ENCODE peak calls at places on chromosomes 1 and 21, in nine cellular contexts. One of them, this sample, is unnamed.

GRCh38 chr1:146012703-146013565 is 8.6 kb downstream of the HJV start:
- DNase-seq in B cell: peak
- DNase-seq in stimulated activated CD4-positive, alpha-beta T cell treated with anti-CD3 and anti-CD28 coated beads, TNF-alpha, amount 100 ng/mL, for 24 hours: peak
- DNase-seq in EH: peak
- DNase-seq in effector memory CD4-positive, alpha-beta T cell: peak
- DNase-seq in CMK: no peak
- DNase-seq in AG08395: peak
- DNase-seq in glomerular endothelial cell: peak
- DNase-seq in cardiac fibroblast: peak
- DNase-seq in this sample: peak

GRCh38 chr1:29698626-29699025 is 462.3 kb downstream of the PTPRU start:
- DNase-seq in glomerular endothelial cell: no peak
- DNase-seq in EH: no peak
- DNase-seq in stimulated activated CD4-positive, alpha-beta T cell treated with anti-CD3 and anti-CD28 coated beads, TNF-alpha, amount 100 ng/mL, for 24 hours: no peak
- DNase-seq in AG08395: no peak
- DNase-seq in cardiac fibroblast: no peak
- DNase-seq in effector memory CD4-positive, alpha-beta T cell: no peak
- DNase-seq in B cell: no peak
- DNase-seq in CMK: no peak
- DNase-seq in this sample: no peak

GRCh38 chr1:244651956-244652698 is 799 bp upstream of the DESI2 start:
- DNase-seq in EH: no peak
- DNase-seq in cardiac fibroblast: peak
- DNase-seq in AG08395: no peak
- DNase-seq in B cell: no peak
- DNase-seq in stimulated activated CD4-positive, alpha-beta T cell treated with anti-CD3 and anti-CD28 coated beads, TNF-alpha, amount 100 ng/mL, for 24 hours: no peak
- DNase-seq in CMK: no peak
- DNase-seq in effector memory CD4-positive, alpha-beta T cell: no peak
- DNase-seq in glomerular endothelial cell: no peak
- DNase-seq in this sample: no peak

GRCh38 chr1:174769961-174770549 is 229.7 kb upstream of the CACYBP start:
- DNase-seq in CMK: no peak
- DNase-seq in AG08395: peak
- DNase-seq in cardiac fibroblast: peak
- DNase-seq in B cell: peak
- DNase-seq in EH: peak
- DNase-seq in effector memory CD4-positive, alpha-beta T cell: no peak
- DNase-seq in glomerular endothelial cell: peak
- DNase-seq in stimulated activated CD4-positive, alpha-beta T cell treated with anti-CD3 and anti-CD28 coated beads, TNF-alpha, amount 100 ng/mL, for 24 hours: no peak
- DNase-seq in this sample: peak

GRCh38 chr1:43861985-43862735 is 71.4 kb upstream of the ARTN start:
- DNase-seq in glomerular endothelial cell: no peak
- DNase-seq in cardiac fibroblast: no peak
- DNase-seq in AG08395: no peak
- DNase-seq in B cell: no peak
- DNase-seq in stimulated activated CD4-positive, alpha-beta T cell treated with anti-CD3 and anti-CD28 coated beads, TNF-alpha, amount 100 ng/mL, for 24 hours: no peak
- DNase-seq in CMK: no peak
- DNase-seq in effector memory CD4-positive, alpha-beta T cell: no peak
- DNase-seq in EH: no peak
- DNase-seq in this sample: no peak

GRCh38 chr1:45172015-45172414 is 34.4 kb downstream of the ZSWIM5 start:
- DNase-seq in B cell: no peak
- DNase-seq in cardiac fibroblast: peak
- DNase-seq in CMK: no peak
- DNase-seq in effector memory CD4-positive, alpha-beta T cell: no peak
- DNase-seq in glomerular endothelial cell: no peak
- DNase-seq in stimulated activated CD4-positive, alpha-beta T cell treated with anti-CD3 and anti-CD28 coated beads, TNF-alpha, amount 100 ng/mL, for 24 hours: no peak
- DNase-seq in AG08395: no peak
- DNase-seq in EH: no peak
- DNase-seq in this sample: no peak

GRCh38 chr1:117093870-117094621 is 27.5 kb downstream of the TRIM45 start:
- DNase-seq in EH: peak
- DNase-seq in AG08395: peak
- DNase-seq in stimulated activated CD4-positive, alpha-beta T cell treated with anti-CD3 and anti-CD28 coated beads, TNF-alpha, amount 100 ng/mL, for 24 hours: no peak
- DNase-seq in glomerular endothelial cell: peak
- DNase-seq in B cell: no peak
- DNase-seq in effector memory CD4-positive, alpha-beta T cell: peak
- DNase-seq in cardiac fibroblast: peak
- DNase-seq in CMK: no peak
- DNase-seq in this sample: peak

GRCh38 chr1:64691631-64692030 is 53.2 kb upstream of the RAVER2 start:
- DNase-seq in effector memory CD4-positive, alpha-beta T cell: no peak
- DNase-seq in B cell: no peak
- DNase-seq in AG08395: no peak
- DNase-seq in cardiac fibroblast: peak
- DNase-seq in glomerular endothelial cell: peak
- DNase-seq in EH: peak
- DNase-seq in stimulated activated CD4-positive, alpha-beta T cell treated with anti-CD3 and anti-CD28 coated beads, TNF-alpha, amount 100 ng/mL, for 24 hours: no peak
- DNase-seq in CMK: no peak
- DNase-seq in this sample: no peak

GRCh38 chr1:150613061-150613920 is 16.1 kb downstream of the ENSA start:
- DNase-seq in stimulated activated CD4-positive, alpha-beta T cell treated with anti-CD3 and anti-CD28 coated beads, TNF-alpha, amount 100 ng/mL, for 24 hours: peak
- DNase-seq in B cell: peak
- DNase-seq in CMK: no peak
- DNase-seq in effector memory CD4-positive, alpha-beta T cell: peak
- DNase-seq in cardiac fibroblast: peak
- DNase-seq in AG08395: peak
- DNase-seq in glomerular endothelial cell: peak
- DNase-seq in EH: peak
- DNase-seq in this sample: peak

GRCh38 chr21:38384675-38385074 is 113.6 kb downstream of the ERG start:
- DNase-seq in glomerular endothelial cell: no peak
- DNase-seq in CMK: no peak
- DNase-seq in EH: no peak
- DNase-seq in cardiac fibroblast: no peak
- DNase-seq in effector memory CD4-positive, alpha-beta T cell: no peak
- DNase-seq in stimulated activated CD4-positive, alpha-beta T cell treated with anti-CD3 and anti-CD28 coated beads, TNF-alpha, amount 100 ng/mL, for 24 hours: no peak
- DNase-seq in AG08395: no peak
- DNase-seq in B cell: no peak
- DNase-seq in this sample: no peak

GRCh38 chr1:19735419-19736127 is 64.1 kb downstream of the TMCO4 start:
- DNase-seq in CMK: no peak
- DNase-seq in stimulated activated CD4-positive, alpha-beta T cell treated with anti-CD3 and anti-CD28 coated beads, TNF-alpha, amount 100 ng/mL, for 24 hours: no peak
- DNase-seq in EH: peak
- DNase-seq in glomerular endothelial cell: no peak
- DNase-seq in B cell: no peak
- DNase-seq in effector memory CD4-positive, alpha-beta T cell: no peak
- DNase-seq in AG08395: peak
- DNase-seq in cardiac fibroblast: peak
- DNase-seq in this sample: no peak

GRCh38 chr1:82901118-82901517 is 1097.8 kb downstream of the TTLL7 start:
- DNase-seq in CMK: no peak
- DNase-seq in EH: no peak
- DNase-seq in effector memory CD4-positive, alpha-beta T cell: no peak
- DNase-seq in AG08395: no peak
- DNase-seq in stimulated activated CD4-positive, alpha-beta T cell treated with anti-CD3 and anti-CD28 coated beads, TNF-alpha, amount 100 ng/mL, for 24 hours: no peak
- DNase-seq in glomerular endothelial cell: no peak
- DNase-seq in cardiac fibroblast: no peak
- DNase-seq in B cell: no peak
- DNase-seq in this sample: no peak

GRCh38 chr1:248872752-248873408 is 14.0 kb upstream of the ZNF692 start:
- DNase-seq in CMK: peak
- DNase-seq in effector memory CD4-positive, alpha-beta T cell: no peak
- DNase-seq in AG08395: peak
- DNase-seq in stimulated activated CD4-positive, alpha-beta T cell treated with anti-CD3 and anti-CD28 coated beads, TNF-alpha, amount 100 ng/mL, for 24 hours: no peak
- DNase-seq in EH: peak
- DNase-seq in B cell: no peak
- DNase-seq in cardiac fibroblast: peak
- DNase-seq in glomerular endothelial cell: no peak
- DNase-seq in this sample: peak

GRCh38 chr1:229148041-229148671 is 122.8 kb upstream of the RAB4A start:
- DNase-seq in cardiac fibroblast: peak
- DNase-seq in stimulated activated CD4-positive, alpha-beta T cell treated with anti-CD3 and anti-CD28 coated beads, TNF-alpha, amount 100 ng/mL, for 24 hours: no peak
- DNase-seq in B cell: no peak
- DNase-seq in effector memory CD4-positive, alpha-beta T cell: no peak
- DNase-seq in AG08395: no peak
- DNase-seq in CMK: peak
- DNase-seq in glomerular endothelial cell: no peak
- DNase-seq in EH: no peak
- DNase-seq in this sample: no peak

GRCh38 chr21:33976082-33976979 is 60.7 kb upstream of the ATP5PO start:
- DNase-seq in glomerular endothelial cell: no peak
- DNase-seq in effector memory CD4-positive, alpha-beta T cell: peak
- DNase-seq in AG08395: peak
- DNase-seq in CMK: peak
- DNase-seq in B cell: peak
- DNase-seq in cardiac fibroblast: peak
- DNase-seq in stimulated activated CD4-positive, alpha-beta T cell treated with anti-CD3 and anti-CD28 coated beads, TNF-alpha, amount 100 ng/mL, for 24 hours: peak
- DNase-seq in EH: peak
- DNase-seq in this sample: no peak

GRCh38 chr21:35953570-35953969 is 106.8 kb downstream of the SETD4 start:
- DNase-seq in CMK: no peak
- DNase-seq in EH: no peak
- DNase-seq in stimulated activated CD4-positive, alpha-beta T cell treated with anti-CD3 and anti-CD28 coated beads, TNF-alpha, amount 100 ng/mL, for 24 hours: no peak
- DNase-seq in AG08395: no peak
- DNase-seq in glomerular endothelial cell: no peak
- DNase-seq in B cell: no peak
- DNase-seq in cardiac fibroblast: peak
- DNase-seq in effector memory CD4-positive, alpha-beta T cell: no peak
- DNase-seq in this sample: no peak